ENCODE peak calls at places on chromosomes 3 and 15, in ten cellular contexts. One of them, this sample, is unnamed.

GRCh38 chr3:196236169-196236568 is 19.8 kb downstream of the SLC51A start:
- DNase-seq in neural crest cell: no peak
- DNase-seq in islet precursor cell: no peak
- DNase-seq in RCC 7860: no peak
- DNase-seq in heart right ventricle: no peak
- DNase-seq in lower lobe of right lung: no peak
- DNase-seq in T-helper 9 cell: no peak
- DNase-seq in activated CD4-positive, CD25-positive, alpha-beta regulatory T cell: no peak
- DNase-seq in activated T-cell treated with anti-CD3 and anti-CD28 coated beads for 1 hour: no peak
- DNase-seq in activated effector memory CD4-positive, alpha-beta T cell treated with anti-CD3 and anti-CD28 coated beads, Interleukin-2, amount 50 U/mL, for 16 hours: no peak
- DNase-seq in this sample: no peak

GRCh38 chr3:3707858-3708768 is 91.1 kb upstream of the LRRN1 start:
- DNase-seq in islet precursor cell: peak
- DNase-seq in RCC 7860: no peak
- DNase-seq in activated CD4-positive, CD25-positive, alpha-beta regulatory T cell: no peak
- DNase-seq in neural crest cell: no peak
- DNase-seq in T-helper 9 cell: no peak
- DNase-seq in activated effector memory CD4-positive, alpha-beta T cell treated with anti-CD3 and anti-CD28 coated beads, Interleukin-2, amount 50 U/mL, for 16 hours: no peak
- DNase-seq in heart right ventricle: no peak
- DNase-seq in lower lobe of right lung: no peak
- DNase-seq in activated T-cell treated with anti-CD3 and anti-CD28 coated beads for 1 hour: no peak
- DNase-seq in this sample: no peak

GRCh38 chr3:161221881-161222600 is 930 bp downstream of the NMD3 start:
- DNase-seq in activated CD4-positive, CD25-positive, alpha-beta regulatory T cell: no peak
- DNase-seq in activated effector memory CD4-positive, alpha-beta T cell treated with anti-CD3 and anti-CD28 coated beads, Interleukin-2, amount 50 U/mL, for 16 hours: no peak
- DNase-seq in RCC 7860: no peak
- DNase-seq in heart right ventricle: no peak
- DNase-seq in activated T-cell treated with anti-CD3 and anti-CD28 coated beads for 1 hour: no peak
- DNase-seq in lower lobe of right lung: peak
- DNase-seq in T-helper 9 cell: no peak
- DNase-seq in neural crest cell: no peak
- DNase-seq in islet precursor cell: no peak
- DNase-seq in this sample: no peak

GRCh38 chr15:84949043-84949442 is 32.6 kb upstream of the PDE8A start:
- DNase-seq in activated T-cell treated with anti-CD3 and anti-CD28 coated beads for 1 hour: no peak
- DNase-seq in lower lobe of right lung: no peak
- DNase-seq in T-helper 9 cell: no peak
- DNase-seq in neural crest cell: no peak
- DNase-seq in RCC 7860: no peak
- DNase-seq in islet precursor cell: no peak
- DNase-seq in heart right ventricle: no peak
- DNase-seq in activated effector memory CD4-positive, alpha-beta T cell treated with anti-CD3 and anti-CD28 coated beads, Interleukin-2, amount 50 U/mL, for 16 hours: no peak
- DNase-seq in activated CD4-positive, CD25-positive, alpha-beta regulatory T cell: no peak
- DNase-seq in this sample: no peak

GRCh38 chr3:60313382-60313781 is 937.9 kb downstream of the FHIT start:
- DNase-seq in RCC 7860: no peak
- DNase-seq in T-helper 9 cell: no peak
- DNase-seq in heart right ventricle: no peak
- DNase-seq in islet precursor cell: no peak
- DNase-seq in lower lobe of right lung: no peak
- DNase-seq in activated T-cell treated with anti-CD3 and anti-CD28 coated beads for 1 hour: no peak
- DNase-seq in neural crest cell: no peak
- DNase-seq in activated effector memory CD4-positive, alpha-beta T cell treated with anti-CD3 and anti-CD28 coated beads, Interleukin-2, amount 50 U/mL, for 16 hours: no peak
- DNase-seq in activated CD4-positive, CD25-positive, alpha-beta regulatory T cell: no peak
- DNase-seq in this sample: no peak

GRCh38 chr15:90402230-90402629 is 14.2 kb downstream of the IQGAP1 start:
- DNase-seq in activated CD4-positive, CD25-positive, alpha-beta regulatory T cell: no peak
- DNase-seq in activated effector memory CD4-positive, alpha-beta T cell treated with anti-CD3 and anti-CD28 coated beads, Interleukin-2, amount 50 U/mL, for 16 hours: no peak
- DNase-seq in heart right ventricle: no peak
- DNase-seq in activated T-cell treated with anti-CD3 and anti-CD28 coated beads for 1 hour: no peak
- DNase-seq in neural crest cell: no peak
- DNase-seq in T-helper 9 cell: no peak
- DNase-seq in islet precursor cell: no peak
- DNase-seq in lower lobe of right lung: no peak
- DNase-seq in RCC 7860: peak
- DNase-seq in this sample: no peak

GRCh38 chr3:166013073-166013679 is 176.0 kb upstream of the BCHE start:
- DNase-seq in islet precursor cell: no peak
- DNase-seq in heart right ventricle: no peak
- DNase-seq in activated T-cell treated with anti-CD3 and anti-CD28 coated beads for 1 hour: no peak
- DNase-seq in activated CD4-positive, CD25-positive, alpha-beta regulatory T cell: no peak
- DNase-seq in lower lobe of right lung: no peak
- DNase-seq in T-helper 9 cell: no peak
- DNase-seq in neural crest cell: peak
- DNase-seq in activated effector memory CD4-positive, alpha-beta T cell treated with anti-CD3 and anti-CD28 coated beads, Interleukin-2, amount 50 U/mL, for 16 hours: no peak
- DNase-seq in RCC 7860: no peak
- DNase-seq in this sample: no peak

GRCh38 chr15:85752591-85752990 is 42.1 kb downstream of the KLHL25 start:
- DNase-seq in heart right ventricle: no peak
- DNase-seq in islet precursor cell: peak
- DNase-seq in T-helper 9 cell: no peak
- DNase-seq in lower lobe of right lung: peak
- DNase-seq in neural crest cell: no peak
- DNase-seq in activated T-cell treated with anti-CD3 and anti-CD28 coated beads for 1 hour: no peak
- DNase-seq in activated CD4-positive, CD25-positive, alpha-beta regulatory T cell: no peak
- DNase-seq in activated effector memory CD4-positive, alpha-beta T cell treated with anti-CD3 and anti-CD28 coated beads, Interleukin-2, amount 50 U/mL, for 16 hours: peak
- DNase-seq in RCC 7860: no peak
- DNase-seq in this sample: no peak

GRCh38 chr3:133840055-133840737 is 34.6 kb downstream of the SRPRB start:
- DNase-seq in islet precursor cell: peak
- DNase-seq in activated effector memory CD4-positive, alpha-beta T cell treated with anti-CD3 and anti-CD28 coated beads, Interleukin-2, amount 50 U/mL, for 16 hours: no peak
- DNase-seq in lower lobe of right lung: no peak
- DNase-seq in heart right ventricle: no peak
- DNase-seq in activated T-cell treated with anti-CD3 and anti-CD28 coated beads for 1 hour: no peak
- DNase-seq in T-helper 9 cell: no peak
- DNase-seq in neural crest cell: no peak
- DNase-seq in RCC 7860: no peak
- DNase-seq in activated CD4-positive, CD25-positive, alpha-beta regulatory T cell: no peak
- DNase-seq in this sample: no peak

GRCh38 chr3:27680517-27681246 is 41.4 kb downstream of the EOMES start:
- DNase-seq in lower lobe of right lung: no peak
- DNase-seq in neural crest cell: no peak
- DNase-seq in T-helper 9 cell: no peak
- DNase-seq in activated effector memory CD4-positive, alpha-beta T cell treated with anti-CD3 and anti-CD28 coated beads, Interleukin-2, amount 50 U/mL, for 16 hours: no peak
- DNase-seq in activated T-cell treated with anti-CD3 and anti-CD28 coated beads for 1 hour: no peak
- DNase-seq in heart right ventricle: no peak
- DNase-seq in RCC 7860: no peak
- DNase-seq in islet precursor cell: peak
- DNase-seq in activated CD4-positive, CD25-positive, alpha-beta regulatory T cell: no peak
- DNase-seq in this sample: no peak

GRCh38 chr3:127820221-127820870 is 2.0 kb downstream of the MGLL start:
- DNase-seq in activated effector memory CD4-positive, alpha-beta T cell treated with anti-CD3 and anti-CD28 coated beads, Interleukin-2, amount 50 U/mL, for 16 hours: no peak
- DNase-seq in neural crest cell: no peak
- DNase-seq in lower lobe of right lung: peak
- DNase-seq in RCC 7860: peak
- DNase-seq in heart right ventricle: no peak
- DNase-seq in activated CD4-positive, CD25-positive, alpha-beta regulatory T cell: no peak
- DNase-seq in islet precursor cell: peak
- DNase-seq in T-helper 9 cell: no peak
- DNase-seq in activated T-cell treated with anti-CD3 and anti-CD28 coated beads for 1 hour: no peak
- DNase-seq in this sample: no peak

GRCh38 chr15:33968224-33968623 is at the start of gene CHRM5:
- DNase-seq in heart right ventricle: no peak
- DNase-seq in islet precursor cell: no peak
- DNase-seq in RCC 7860: no peak
- DNase-seq in T-helper 9 cell: no peak
- DNase-seq in activated T-cell treated with anti-CD3 and anti-CD28 coated beads for 1 hour: no peak
- DNase-seq in activated effector memory CD4-positive, alpha-beta T cell treated with anti-CD3 and anti-CD28 coated beads, Interleukin-2, amount 50 U/mL, for 16 hours: no peak
- DNase-seq in activated CD4-positive, CD25-positive, alpha-beta regulatory T cell: no peak
- DNase-seq in lower lobe of right lung: no peak
- DNase-seq in neural crest cell: no peak
- DNase-seq in this sample: no peak

GRCh38 chr3:57150097-57150496 is 15.1 kb downstream of the IL17RD start:
- DNase-seq in heart right ventricle: no peak
- DNase-seq in T-helper 9 cell: no peak
- DNase-seq in activated T-cell treated with anti-CD3 and anti-CD28 coated beads for 1 hour: no peak
- DNase-seq in neural crest cell: no peak
- DNase-seq in RCC 7860: no peak
- DNase-seq in activated effector memory CD4-positive, alpha-beta T cell treated with anti-CD3 and anti-CD28 coated beads, Interleukin-2, amount 50 U/mL, for 16 hours: no peak
- DNase-seq in activated CD4-positive, CD25-positive, alpha-beta regulatory T cell: no peak
- DNase-seq in lower lobe of right lung: no peak
- DNase-seq in islet precursor cell: no peak
- DNase-seq in this sample: no peak

GRCh38 chr3:52190294-52190841 is 7.6 kb upstream of the ALAS1 start:
- DNase-seq in RCC 7860: no peak
- DNase-seq in islet precursor cell: no peak
- DNase-seq in activated T-cell treated with anti-CD3 and anti-CD28 coated beads for 1 hour: no peak
- DNase-seq in heart right ventricle: peak
- DNase-seq in activated CD4-positive, CD25-positive, alpha-beta regulatory T cell: no peak
- DNase-seq in T-helper 9 cell: no peak
- DNase-seq in lower lobe of right lung: peak
- DNase-seq in activated effector memory CD4-positive, alpha-beta T cell treated with anti-CD3 and anti-CD28 coated beads, Interleukin-2, amount 50 U/mL, for 16 hours: no peak
- DNase-seq in neural crest cell: no peak
- DNase-seq in this sample: no peak

GRCh38 chr15:73941044-73941443 is 14.8 kb downstream of the LOXL1 start:
- DNase-seq in activated T-cell treated with anti-CD3 and anti-CD28 coated beads for 1 hour: no peak
- DNase-seq in islet precursor cell: peak
- DNase-seq in T-helper 9 cell: no peak
- DNase-seq in RCC 7860: peak
- DNase-seq in activated effector memory CD4-positive, alpha-beta T cell treated with anti-CD3 and anti-CD28 coated beads, Interleukin-2, amount 50 U/mL, for 16 hours: no peak
- DNase-seq in lower lobe of right lung: peak
- DNase-seq in heart right ventricle: no peak
- DNase-seq in neural crest cell: no peak
- DNase-seq in activated CD4-positive, CD25-positive, alpha-beta regulatory T cell: no peak
- DNase-seq in this sample: no peak

GRCh38 chr3:124592658-124593441 is 137.4 kb upstream of the UMPS start:
- DNase-seq in lower lobe of right lung: peak
- DNase-seq in activated CD4-positive, CD25-positive, alpha-beta regulatory T cell: no peak
- DNase-seq in activated effector memory CD4-positive, alpha-beta T cell treated with anti-CD3 and anti-CD28 coated beads, Interleukin-2, amount 50 U/mL, for 16 hours: no peak
- DNase-seq in heart right ventricle: no peak
- DNase-seq in islet precursor cell: peak
- DNase-seq in RCC 7860: no peak
- DNase-seq in activated T-cell treated with anti-CD3 and anti-CD28 coated beads for 1 hour: no peak
- DNase-seq in neural crest cell: no peak
- DNase-seq in T-helper 9 cell: no peak
- DNase-seq in this sample: no peak

GRCh38 chr3:45612138-45612537 is 17.6 kb downstream of the LIMD1 start:
- DNase-seq in activated CD4-positive, CD25-positive, alpha-beta regulatory T cell: no peak
- DNase-seq in T-helper 9 cell: no peak
- DNase-seq in heart right ventricle: no peak
- DNase-seq in islet precursor cell: no peak
- DNase-seq in RCC 7860: no peak
- DNase-seq in activated effector memory CD4-positive, alpha-beta T cell treated with anti-CD3 and anti-CD28 coated beads, Interleukin-2, amount 50 U/mL, for 16 hours: no peak
- DNase-seq in neural crest cell: no peak
- DNase-seq in activated T-cell treated with anti-CD3 and anti-CD28 coated beads for 1 hour: no peak
- DNase-seq in lower lobe of right lung: no peak
- DNase-seq in this sample: no peak

GRCh38 chr15:24877174-24877573 is 77.6 kb upstream of the SNRPN start:
- DNase-seq in neural crest cell: no peak
- DNase-seq in activated T-cell treated with anti-CD3 and anti-CD28 coated beads for 1 hour: no peak
- DNase-seq in activated CD4-positive, CD25-positive, alpha-beta regulatory T cell: no peak
- DNase-seq in lower lobe of right lung: no peak
- DNase-seq in islet precursor cell: no peak
- DNase-seq in RCC 7860: no peak
- DNase-seq in T-helper 9 cell: no peak
- DNase-seq in activated effector memory CD4-positive, alpha-beta T cell treated with anti-CD3 and anti-CD28 coated beads, Interleukin-2, amount 50 U/mL, for 16 hours: no peak
- DNase-seq in heart right ventricle: no peak
- DNase-seq in this sample: no peak

GRCh38 chr15:68025860-68026424 is 28.2 kb upstream of the PIAS1 start:
- DNase-seq in islet precursor cell: no peak
- DNase-seq in lower lobe of right lung: no peak
- DNase-seq in activated CD4-positive, CD25-positive, alpha-beta regulatory T cell: no peak
- DNase-seq in T-helper 9 cell: no peak
- DNase-seq in activated effector memory CD4-positive, alpha-beta T cell treated with anti-CD3 and anti-CD28 coated beads, Interleukin-2, amount 50 U/mL, for 16 hours: no peak
- DNase-seq in RCC 7860: no peak
- DNase-seq in heart right ventricle: no peak
- DNase-seq in neural crest cell: no peak
- DNase-seq in activated T-cell treated with anti-CD3 and anti-CD28 coated beads for 1 hour: no peak
- DNase-seq in this sample: no peak

GRCh38 chr3:80285370-80285769 is 517.6 kb upstream of the ROBO1 start:
- DNase-seq in islet precursor cell: no peak
- DNase-seq in T-helper 9 cell: no peak
- DNase-seq in activated T-cell treated with anti-CD3 and anti-CD28 coated beads for 1 hour: no peak
- DNase-seq in RCC 7860: no peak
- DNase-seq in neural crest cell: no peak
- DNase-seq in heart right ventricle: no peak
- DNase-seq in activated CD4-positive, CD25-positive, alpha-beta regulatory T cell: no peak
- DNase-seq in activated effector memory CD4-positive, alpha-beta T cell treated with anti-CD3 and anti-CD28 coated beads, Interleukin-2, amount 50 U/mL, for 16 hours: no peak
- DNase-seq in lower lobe of right lung: no peak
- DNase-seq in this sample: no peak

GRCh38 chr3:169966951-169967915 is 626 bp downstream of the SEC62 start:
- DNase-seq in islet precursor cell: peak
- DNase-seq in neural crest cell: no peak
- DNase-seq in activated effector memory CD4-positive, alpha-beta T cell treated with anti-CD3 and anti-CD28 coated beads, Interleukin-2, amount 50 U/mL, for 16 hours: peak
- DNase-seq in activated CD4-positive, CD25-positive, alpha-beta regulatory T cell: peak
- DNase-seq in activated T-cell treated with anti-CD3 and anti-CD28 coated beads for 1 hour: peak
- DNase-seq in RCC 7860: peak
- DNase-seq in T-helper 9 cell: peak
- DNase-seq in lower lobe of right lung: peak
- DNase-seq in heart right ventricle: peak
- DNase-seq in this sample: peak

GRCh38 chr3:71397046-71397445 is 186.5 kb downstream of the FOXP1 start:
- DNase-seq in T-helper 9 cell: no peak
- DNase-seq in heart right ventricle: no peak
- DNase-seq in activated T-cell treated with anti-CD3 and anti-CD28 coated beads for 1 hour: no peak
- DNase-seq in activated CD4-positive, CD25-positive, alpha-beta regulatory T cell: no peak
- DNase-seq in activated effector memory CD4-positive, alpha-beta T cell treated with anti-CD3 and anti-CD28 coated beads, Interleukin-2, amount 50 U/mL, for 16 hours: no peak
- DNase-seq in RCC 7860: peak
- DNase-seq in lower lobe of right lung: no peak
- DNase-seq in neural crest cell: peak
- DNase-seq in islet precursor cell: no peak
- DNase-seq in this sample: no peak

GRCh38 chr15:39623550-39623931 is 42.7 kb downstream of the THBS1 start:
- DNase-seq in activated CD4-positive, CD25-positive, alpha-beta regulatory T cell: no peak
- DNase-seq in RCC 7860: no peak
- DNase-seq in activated effector memory CD4-positive, alpha-beta T cell treated with anti-CD3 and anti-CD28 coated beads, Interleukin-2, amount 50 U/mL, for 16 hours: peak
- DNase-seq in T-helper 9 cell: peak
- DNase-seq in lower lobe of right lung: no peak
- DNase-seq in activated T-cell treated with anti-CD3 and anti-CD28 coated beads for 1 hour: no peak
- DNase-seq in heart right ventricle: no peak
- DNase-seq in neural crest cell: no peak
- DNase-seq in islet precursor cell: no peak
- DNase-seq in this sample: peak